ENCODE peak calls at places on chromosomes 1 and 21, in five cellular contexts. Q is coronary artery, Y is heart right ventricle, L is GM10248, I is RWPE1. M is an unnamed sample.

GRCh38 chr1:228273720-228274451 is 66.0 kb downstream of the OBSCN start:
- DNase-seq in L (no peak), Y (peak), Q (peak), I (no peak), M (peak)

GRCh38 chr1:10962483-10962882 is 50.0 kb upstream of the TARDBP start:
- DNase-seq in L (no peak), Q (no peak), Y (no peak), I (no peak), M (no peak)

GRCh38 chr1:7281821-7282220 is 489.3 kb upstream of the VAMP3 start:
- DNase-seq in Q (no peak), L (no peak), I (peak), Y (no peak), M (no peak)

GRCh38 chr1:40717065-40717464 is 25.6 kb downstream of the NFYC start:
- DNase-seq in I (no peak), Q (no peak), L (no peak), Y (no peak), M (no peak)

GRCh38 chr1:234331511-234331910 is 41.7 kb upstream of the COA6 start:
- DNase-seq in L (no peak), I (peak), Q (no peak), Y (no peak), M (no peak)

GRCh38 chr1:112544011-112544688 is 35.4 kb downstream of the WNT2B start:
- DNase-seq in I (peak), L (no peak), Y (no peak), Q (no peak), M (no peak)

GRCh38 chr21:34800797-34801518 is 132.2 kb downstream of the CLIC6 start:
- DNase-seq in I (peak), L (no peak), Y (no peak), Q (no peak), M (no peak)

GRCh38 chr1:1926346-1926811 is 7.3 kb upstream of the TMEM52 start:
- DNase-seq in Y (no peak), Q (no peak), I (no peak), L (no peak), M (no peak)

GRCh38 chr21:42847051-42847707 is 32.2 kb downstream of the WDR4 start:
- DNase-seq in I (no peak), Q (no peak), L (no peak), Y (no peak), M (no peak)

GRCh38 chr1:65235867-65236805 is 73.2 kb upstream of the DNAJC6 start:
- DNase-seq in Q (no peak), Y (no peak), L (peak), I (no peak), M (no peak)

GRCh38 chr1:27520651-27521050 is 30.7 kb upstream of the WASF2 start:
- DNase-seq in Q (no peak), L (no peak), Y (no peak), I (no peak), M (no peak)

GRCh38 chr1:169321539-169321938 is 46.1 kb downstream of the NME7 start:
- DNase-seq in L (no peak), I (peak), Y (no peak), Q (no peak), M (no peak)

GRCh38 chr1:74463301-74463988 is 49.0 kb downstream of the LRRC53 start:
- DNase-seq in L (peak), Y (no peak), I (peak), Q (no peak), M (no peak)

GRCh38 chr1:166032901-166033371 is 133.9 kb downstream of the FAM78B start:
- DNase-seq in Y (peak), L (no peak), Q (no peak), I (no peak), M (no peak)

GRCh38 chr1:27405074-27405473 is 12.7 kb downstream of the GPR3 start:
- DNase-seq in Y (peak), L (no peak), I (no peak), Q (no peak), M (no peak)

GRCh38 chr1:6133146-6133895 is 46.8 kb downstream of the CHD5 start:
- DNase-seq in Q (no peak), L (no peak), I (no peak), Y (peak), M (no peak)

GRCh38 chr21:15943009-15943666 is 213.4 kb downstream of the USP25 start:
- DNase-seq in L (no peak), Q (no peak), Y (no peak), I (peak), M (no peak)

GRCh38 chr1:246373828-246374569 is 133.1 kb downstream of the SMYD3 start:
- DNase-seq in L (no peak), Q (no peak), I (no peak), Y (no peak), M (no peak)

GRCh38 chr1:31936278-31936965 is 1.7 kb downstream of the PTP4A2 start:
- DNase-seq in Y (no peak), I (no peak), L (no peak), Q (no peak), M (no peak)

GRCh38 chr21:41360072-41360821 is 1.6 kb upstream of the MX2 start:
- DNase-seq in I (no peak), Q (no peak), L (no peak), Y (no peak), M (peak)

GRCh38 chr1:226975259-226975908 is 35.3 kb downstream of the COQ8A start:
- DNase-seq in L (no peak), Y (no peak), I (no peak), Q (peak), M (no peak)

GRCh38 chr1:192133350-192133950 is 24.8 kb upstream of the RGS18 start:
- DNase-seq in Y (no peak), Q (no peak), L (no peak), I (peak), M (no peak)

GRCh38 chr1:191690931-191691330 is 467.3 kb upstream of the RGS18 start:
- DNase-seq in L (no peak), Q (no peak), Y (no peak), I (no peak), M (no peak)

GRCh38 chr1:32774950-32775634 is 42.1 kb downstream of the YARS1 start:
- DNase-seq in Q (no peak), L (no peak), Y (no peak), I (no peak), M (no peak)

GRCh38 chr21:40155563-40155962 is 288.3 kb downstream of the PCP4 start:
- DNase-seq in Q (no peak), Y (no peak), I (no peak), L (no peak), M (peak)

GRCh38 chr1:63323866-63324778 is 1.8 kb downstream of the FOXD3 start:
- DNase-seq in L (no peak), Y (no peak), I (no peak), Q (no peak), M (no peak)

GRCh38 chr1:94863919-94864318 is 43.8 kb downstream of the SLC44A3 start:
- DNase-seq in Y (no peak), Q (peak), I (peak), L (no peak), M (no peak)

GRCh38 chr1:239446611-239447010 is 60.2 kb downstream of the CHRM3 start:
- DNase-seq in Y (no peak), I (no peak), L (no peak), Q (no peak), M (no peak)

GRCh38 chr1:197336571-197336970 is 68.5 kb downstream of the CRB1 start:
- DNase-seq in I (no peak), Y (no peak), Q (no peak), L (no peak), M (no peak)

GRCh38 chr1:232568331-232568852 is 61.5 kb downstream of the SIPA1L2 start:
- DNase-seq in Q (no peak), I (no peak), L (no peak), Y (no peak), M (no peak)

GRCh38 chr1:224211262-224211962 is 28.4 kb downstream of the DEGS1 start:
- DNase-seq in Q (no peak), L (no peak), I (peak), Y (no peak), M (no peak)

GRCh38 chr21:26966978-26967913 is at the start of gene ADAMTS5:
- DNase-seq in I (peak), Q (peak), Y (peak), L (peak), M (peak)
- TF ChIP-seq CTCF in I (no peak), Q (no peak), Y (no peak), L (no peak), M (no peak)

GRCh38 chr1:59900640-59901039 is 25.9 kb downstream of the CYP2J2 start:
- DNase-seq in L (no peak), Y (no peak), Q (no peak), I (no peak), M (no peak)

GRCh38 chr1:59901770-59902388 is 24.7 kb downstream of the CYP2J2 start:
- DNase-seq in Q (no peak), Y (no peak), L (no peak), I (no peak), M (no peak)

GRCh38 chr1:59898927-59899326 is 27.6 kb downstream of the CYP2J2 start:
- DNase-seq in Y (no peak), Q (no peak), I (no peak), L (no peak), M (no peak)

GRCh38 chr1:59908084-59908483 is 18.5 kb downstream of the CYP2J2 start:
- DNase-seq in I (no peak), Y (no peak), Q (no peak), L (no peak), M (no peak)

GRCh38 chr1:59903136-59903754 is 23.3 kb downstream of the CYP2J2 start:
- DNase-seq in I (peak), Y (no peak), L (peak), Q (no peak), M (no peak)
- TF ChIP-seq CTCF in I (peak), Y (peak), L (no peak), Q (no peak), M (peak)

GRCh38 chr21:44485254-44485793 is 30.0 kb downstream of the LRRC3 start:
- DNase-seq in Y (no peak), I (no peak), L (no peak), Q (no peak), M (peak)
- TF ChIP-seq CTCF in Y (no peak), I (no peak), L (peak), Q (no peak), M (peak)

DNA sequence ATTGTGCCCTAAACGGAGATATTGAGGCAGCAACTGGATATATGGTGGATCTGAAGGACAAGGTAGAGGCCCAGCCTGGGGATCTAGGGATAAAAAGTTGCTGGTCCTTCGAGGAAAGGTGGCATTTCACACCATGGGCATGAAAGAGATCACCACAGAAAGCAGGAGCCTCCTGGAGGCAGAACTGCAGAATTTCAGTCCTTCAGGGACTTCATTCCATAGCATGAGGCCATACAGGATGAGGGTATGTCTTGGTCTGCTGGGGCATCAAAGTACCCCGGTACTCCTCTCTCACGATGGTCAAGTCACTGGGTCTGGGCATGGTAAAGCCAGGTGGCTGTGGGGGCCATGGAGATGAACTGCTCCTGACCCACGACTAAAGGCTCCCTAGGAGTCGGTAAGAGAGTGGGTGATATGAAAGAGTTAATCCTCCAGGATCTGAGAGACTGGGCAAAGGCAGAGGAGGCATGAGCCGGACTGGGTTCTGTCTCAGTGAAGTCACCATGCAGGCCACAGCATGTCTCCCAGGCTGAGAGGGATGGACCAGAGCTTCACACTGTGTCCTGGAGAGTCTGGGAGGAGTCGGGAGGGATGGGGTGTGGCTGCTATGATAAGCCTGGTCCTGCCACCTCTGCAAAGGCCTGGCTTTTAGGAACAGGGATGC is 5.8 kb upstream of the SPRR5 start:
- DNase-seq in L (no peak), I (peak), Y (no peak), Q (no peak), M (no peak)
- TF ChIP-seq CTCF in L (no peak), I (no peak), Y (no peak), Q (no peak), M (no peak)